ENCODE peak calls at places on chromosomes 5 and 9, in eight cellular contexts. One of them, this sample, is unnamed.

GRCh38 chr9:136335296-136336155 is 8.2 kb downstream of the GPSM1 start:
- DNase-seq in memory B cell: no peak
- DNase-seq in stimulated activated CD4-positive, alpha-beta T cell treated with anti-CD3 and anti-CD28 coated beads, Interleukin-1b, Interleukin-23, amount 100 ng/mL, for 4 hours: no peak
- DNase-seq in DMS153: no peak
- DNase-seq in IMR-90: no peak
- DNase-seq in HS-27A: no peak
- DNase-seq in stimulated activated CD8-positive, alpha-beta memory T cell treated with anti-CD3 and anti-CD28 coated beads, Interleukin-15, amount 100 ng/mL, for 24 hours: no peak
- DNase-seq in mucosa of descending colon: no peak
- DNase-seq in this sample: no peak

GRCh38 chr5:68405026-68405684 is 189.6 kb downstream of the PIK3R1 start:
- DNase-seq in stimulated activated CD4-positive, alpha-beta T cell treated with anti-CD3 and anti-CD28 coated beads, Interleukin-1b, Interleukin-23, amount 100 ng/mL, for 4 hours: no peak
- DNase-seq in stimulated activated CD8-positive, alpha-beta memory T cell treated with anti-CD3 and anti-CD28 coated beads, Interleukin-15, amount 100 ng/mL, for 24 hours: no peak
- DNase-seq in HS-27A: no peak
- DNase-seq in memory B cell: no peak
- DNase-seq in mucosa of descending colon: no peak
- DNase-seq in IMR-90: no peak
- DNase-seq in DMS153: no peak
- DNase-seq in this sample: no peak

GRCh38 chr5:52502591-52502990 is 285.1 kb upstream of the ITGA1 start:
- DNase-seq in memory B cell: no peak
- DNase-seq in stimulated activated CD4-positive, alpha-beta T cell treated with anti-CD3 and anti-CD28 coated beads, Interleukin-1b, Interleukin-23, amount 100 ng/mL, for 4 hours: no peak
- DNase-seq in mucosa of descending colon: no peak
- DNase-seq in HS-27A: no peak
- DNase-seq in DMS153: no peak
- DNase-seq in stimulated activated CD8-positive, alpha-beta memory T cell treated with anti-CD3 and anti-CD28 coated beads, Interleukin-15, amount 100 ng/mL, for 24 hours: no peak
- DNase-seq in IMR-90: no peak
- DNase-seq in this sample: no peak

GRCh38 chr9:89496645-89497044 is 1.3 kb downstream of the SEMA4D start:
- DNase-seq in IMR-90: no peak
- DNase-seq in HS-27A: no peak
- DNase-seq in stimulated activated CD8-positive, alpha-beta memory T cell treated with anti-CD3 and anti-CD28 coated beads, Interleukin-15, amount 100 ng/mL, for 24 hours: no peak
- DNase-seq in stimulated activated CD4-positive, alpha-beta T cell treated with anti-CD3 and anti-CD28 coated beads, Interleukin-1b, Interleukin-23, amount 100 ng/mL, for 4 hours: no peak
- DNase-seq in DMS153: no peak
- DNase-seq in memory B cell: no peak
- DNase-seq in mucosa of descending colon: peak
- DNase-seq in this sample: no peak

GRCh38 chr5:134133995-134134541 is 19.6 kb downstream of the TCF7 start:
- DNase-seq in stimulated activated CD8-positive, alpha-beta memory T cell treated with anti-CD3 and anti-CD28 coated beads, Interleukin-15, amount 100 ng/mL, for 24 hours: no peak
- DNase-seq in stimulated activated CD4-positive, alpha-beta T cell treated with anti-CD3 and anti-CD28 coated beads, Interleukin-1b, Interleukin-23, amount 100 ng/mL, for 4 hours: no peak
- DNase-seq in IMR-90: no peak
- DNase-seq in DMS153: no peak
- DNase-seq in memory B cell: no peak
- DNase-seq in HS-27A: no peak
- DNase-seq in mucosa of descending colon: peak
- DNase-seq in this sample: no peak

GRCh38 chr9:97555164-97555563 is 53.7 kb downstream of the TMOD1 start:
- DNase-seq in stimulated activated CD4-positive, alpha-beta T cell treated with anti-CD3 and anti-CD28 coated beads, Interleukin-1b, Interleukin-23, amount 100 ng/mL, for 4 hours: no peak
- DNase-seq in memory B cell: no peak
- DNase-seq in HS-27A: no peak
- DNase-seq in mucosa of descending colon: no peak
- DNase-seq in IMR-90: peak
- DNase-seq in DMS153: no peak
- DNase-seq in stimulated activated CD8-positive, alpha-beta memory T cell treated with anti-CD3 and anti-CD28 coated beads, Interleukin-15, amount 100 ng/mL, for 24 hours: no peak
- DNase-seq in this sample: no peak

GRCh38 chr5:140322751-140323731 is 20.1 kb upstream of the PFDN1 start:
- DNase-seq in DMS153: no peak
- DNase-seq in stimulated activated CD8-positive, alpha-beta memory T cell treated with anti-CD3 and anti-CD28 coated beads, Interleukin-15, amount 100 ng/mL, for 24 hours: no peak
- DNase-seq in stimulated activated CD4-positive, alpha-beta T cell treated with anti-CD3 and anti-CD28 coated beads, Interleukin-1b, Interleukin-23, amount 100 ng/mL, for 4 hours: no peak
- DNase-seq in memory B cell: no peak
- DNase-seq in mucosa of descending colon: no peak
- DNase-seq in IMR-90: peak
- DNase-seq in HS-27A: peak
- DNase-seq in this sample: peak

GRCh38 chr5:154058055-154059038 is 19.6 kb downstream of the MFAP3 start:
- DNase-seq in memory B cell: no peak
- DNase-seq in IMR-90: peak
- DNase-seq in mucosa of descending colon: no peak
- DNase-seq in stimulated activated CD4-positive, alpha-beta T cell treated with anti-CD3 and anti-CD28 coated beads, Interleukin-1b, Interleukin-23, amount 100 ng/mL, for 4 hours: no peak
- DNase-seq in HS-27A: no peak
- DNase-seq in stimulated activated CD8-positive, alpha-beta memory T cell treated with anti-CD3 and anti-CD28 coated beads, Interleukin-15, amount 100 ng/mL, for 24 hours: no peak
- DNase-seq in DMS153: peak
- DNase-seq in this sample: no peak

GRCh38 chr9:3433754-3434153 is 92.0 kb downstream of the RFX3 start:
- DNase-seq in memory B cell: no peak
- DNase-seq in DMS153: no peak
- DNase-seq in stimulated activated CD8-positive, alpha-beta memory T cell treated with anti-CD3 and anti-CD28 coated beads, Interleukin-15, amount 100 ng/mL, for 24 hours: no peak
- DNase-seq in HS-27A: no peak
- DNase-seq in mucosa of descending colon: no peak
- DNase-seq in IMR-90: no peak
- DNase-seq in stimulated activated CD4-positive, alpha-beta T cell treated with anti-CD3 and anti-CD28 coated beads, Interleukin-1b, Interleukin-23, amount 100 ng/mL, for 4 hours: no peak
- DNase-seq in this sample: no peak

GRCh38 chr9:34365282-34365681 is 11.4 kb downstream of the MYORG start:
- DNase-seq in HS-27A: no peak
- DNase-seq in memory B cell: no peak
- DNase-seq in stimulated activated CD4-positive, alpha-beta T cell treated with anti-CD3 and anti-CD28 coated beads, Interleukin-1b, Interleukin-23, amount 100 ng/mL, for 4 hours: no peak
- DNase-seq in mucosa of descending colon: no peak
- DNase-seq in stimulated activated CD8-positive, alpha-beta memory T cell treated with anti-CD3 and anti-CD28 coated beads, Interleukin-15, amount 100 ng/mL, for 24 hours: no peak
- DNase-seq in IMR-90: no peak
- DNase-seq in DMS153: no peak
- DNase-seq in this sample: no peak

GRCh38 chr9:79809931-79810330 is 238.2 kb downstream of the TLE4 start:
- DNase-seq in DMS153: no peak
- DNase-seq in stimulated activated CD4-positive, alpha-beta T cell treated with anti-CD3 and anti-CD28 coated beads, Interleukin-1b, Interleukin-23, amount 100 ng/mL, for 4 hours: no peak
- DNase-seq in stimulated activated CD8-positive, alpha-beta memory T cell treated with anti-CD3 and anti-CD28 coated beads, Interleukin-15, amount 100 ng/mL, for 24 hours: no peak
- DNase-seq in HS-27A: peak
- DNase-seq in IMR-90: peak
- DNase-seq in mucosa of descending colon: no peak
- DNase-seq in memory B cell: no peak
- DNase-seq in this sample: peak

GRCh38 chr5:150073086-150073625 is 13.2 kb downstream of the CSF1R start:
- DNase-seq in stimulated activated CD4-positive, alpha-beta T cell treated with anti-CD3 and anti-CD28 coated beads, Interleukin-1b, Interleukin-23, amount 100 ng/mL, for 4 hours: no peak
- DNase-seq in IMR-90: no peak
- DNase-seq in DMS153: no peak
- DNase-seq in mucosa of descending colon: peak
- DNase-seq in HS-27A: no peak
- DNase-seq in stimulated activated CD8-positive, alpha-beta memory T cell treated with anti-CD3 and anti-CD28 coated beads, Interleukin-15, amount 100 ng/mL, for 24 hours: no peak
- DNase-seq in memory B cell: no peak
- DNase-seq in this sample: no peak

GRCh38 chr5:172361566-172362238 is 78.1 kb upstream of the UBTD2 start:
- DNase-seq in mucosa of descending colon: no peak
- DNase-seq in DMS153: no peak
- DNase-seq in memory B cell: no peak
- DNase-seq in HS-27A: peak
- DNase-seq in stimulated activated CD4-positive, alpha-beta T cell treated with anti-CD3 and anti-CD28 coated beads, Interleukin-1b, Interleukin-23, amount 100 ng/mL, for 4 hours: no peak
- DNase-seq in IMR-90: peak
- DNase-seq in stimulated activated CD8-positive, alpha-beta memory T cell treated with anti-CD3 and anti-CD28 coated beads, Interleukin-15, amount 100 ng/mL, for 24 hours: no peak
- DNase-seq in this sample: peak

GRCh38 chr5:87127426-87127825 is 140.3 kb upstream of the RASA1 start:
- DNase-seq in DMS153: no peak
- DNase-seq in memory B cell: no peak
- DNase-seq in stimulated activated CD4-positive, alpha-beta T cell treated with anti-CD3 and anti-CD28 coated beads, Interleukin-1b, Interleukin-23, amount 100 ng/mL, for 4 hours: no peak
- DNase-seq in HS-27A: no peak
- DNase-seq in stimulated activated CD8-positive, alpha-beta memory T cell treated with anti-CD3 and anti-CD28 coated beads, Interleukin-15, amount 100 ng/mL, for 24 hours: no peak
- DNase-seq in IMR-90: peak
- DNase-seq in mucosa of descending colon: no peak
- DNase-seq in this sample: peak

GRCh38 chr5:90876366-90876765 is 317.8 kb downstream of the ADGRV1 start:
- DNase-seq in stimulated activated CD4-positive, alpha-beta T cell treated with anti-CD3 and anti-CD28 coated beads, Interleukin-1b, Interleukin-23, amount 100 ng/mL, for 4 hours: no peak
- DNase-seq in mucosa of descending colon: no peak
- DNase-seq in stimulated activated CD8-positive, alpha-beta memory T cell treated with anti-CD3 and anti-CD28 coated beads, Interleukin-15, amount 100 ng/mL, for 24 hours: no peak
- DNase-seq in IMR-90: no peak
- DNase-seq in memory B cell: no peak
- DNase-seq in HS-27A: no peak
- DNase-seq in DMS153: no peak
- DNase-seq in this sample: no peak

GRCh38 chr5:139492700-139493192 is 10.2 kb upstream of the STING1 start:
- DNase-seq in HS-27A: no peak
- DNase-seq in mucosa of descending colon: no peak
- DNase-seq in IMR-90: peak
- DNase-seq in stimulated activated CD8-positive, alpha-beta memory T cell treated with anti-CD3 and anti-CD28 coated beads, Interleukin-15, amount 100 ng/mL, for 24 hours: no peak
- DNase-seq in DMS153: no peak
- DNase-seq in stimulated activated CD4-positive, alpha-beta T cell treated with anti-CD3 and anti-CD28 coated beads, Interleukin-1b, Interleukin-23, amount 100 ng/mL, for 4 hours: no peak
- DNase-seq in memory B cell: no peak
- DNase-seq in this sample: peak

GRCh38 chr5:428754-429452 is 14.1 kb upstream of the EXOC3 start:
- DNase-seq in IMR-90: no peak
- DNase-seq in DMS153: no peak
- DNase-seq in memory B cell: no peak
- DNase-seq in stimulated activated CD4-positive, alpha-beta T cell treated with anti-CD3 and anti-CD28 coated beads, Interleukin-1b, Interleukin-23, amount 100 ng/mL, for 4 hours: no peak
- DNase-seq in stimulated activated CD8-positive, alpha-beta memory T cell treated with anti-CD3 and anti-CD28 coated beads, Interleukin-15, amount 100 ng/mL, for 24 hours: no peak
- DNase-seq in mucosa of descending colon: peak
- DNase-seq in HS-27A: no peak
- DNase-seq in this sample: no peak

GRCh38 chr9:89277454-89277853 is 33.5 kb upstream of the CKS2 start:
- DNase-seq in mucosa of descending colon: no peak
- DNase-seq in HS-27A: no peak
- DNase-seq in stimulated activated CD4-positive, alpha-beta T cell treated with anti-CD3 and anti-CD28 coated beads, Interleukin-1b, Interleukin-23, amount 100 ng/mL, for 4 hours: no peak
- DNase-seq in IMR-90: peak
- DNase-seq in DMS153: no peak
- DNase-seq in stimulated activated CD8-positive, alpha-beta memory T cell treated with anti-CD3 and anti-CD28 coated beads, Interleukin-15, amount 100 ng/mL, for 24 hours: no peak
- DNase-seq in memory B cell: no peak
- DNase-seq in this sample: no peak

GRCh38 chr9:91837982-91838731 is 111.9 kb downstream of the ROR2 start:
- DNase-seq in stimulated activated CD8-positive, alpha-beta memory T cell treated with anti-CD3 and anti-CD28 coated beads, Interleukin-15, amount 100 ng/mL, for 24 hours: no peak
- DNase-seq in HS-27A: no peak
- DNase-seq in mucosa of descending colon: peak
- DNase-seq in memory B cell: no peak
- DNase-seq in IMR-90: peak
- DNase-seq in DMS153: peak
- DNase-seq in stimulated activated CD4-positive, alpha-beta T cell treated with anti-CD3 and anti-CD28 coated beads, Interleukin-1b, Interleukin-23, amount 100 ng/mL, for 4 hours: no peak
- DNase-seq in this sample: no peak

GRCh38 chr5:176188506-176189193 is 49.6 kb upstream of the SIMC1 start:
- DNase-seq in DMS153: no peak
- DNase-seq in stimulated activated CD8-positive, alpha-beta memory T cell treated with anti-CD3 and anti-CD28 coated beads, Interleukin-15, amount 100 ng/mL, for 24 hours: no peak
- DNase-seq in IMR-90: no peak
- DNase-seq in stimulated activated CD4-positive, alpha-beta T cell treated with anti-CD3 and anti-CD28 coated beads, Interleukin-1b, Interleukin-23, amount 100 ng/mL, for 4 hours: no peak
- DNase-seq in memory B cell: no peak
- DNase-seq in HS-27A: no peak
- DNase-seq in mucosa of descending colon: no peak
- DNase-seq in this sample: no peak

GRCh38 chr9:76684213-76684612 is 80.0 kb upstream of the PCA3 start:
- DNase-seq in stimulated activated CD8-positive, alpha-beta memory T cell treated with anti-CD3 and anti-CD28 coated beads, Interleukin-15, amount 100 ng/mL, for 24 hours: no peak
- DNase-seq in DMS153: no peak
- DNase-seq in stimulated activated CD4-positive, alpha-beta T cell treated with anti-CD3 and anti-CD28 coated beads, Interleukin-1b, Interleukin-23, amount 100 ng/mL, for 4 hours: no peak
- DNase-seq in HS-27A: no peak
- DNase-seq in IMR-90: no peak
- DNase-seq in mucosa of descending colon: no peak
- DNase-seq in memory B cell: no peak
- DNase-seq in this sample: no peak

GRCh38 chr9:129241725-129242124 is 63.7 kb upstream of the IER5L start:
- DNase-seq in stimulated activated CD8-positive, alpha-beta memory T cell treated with anti-CD3 and anti-CD28 coated beads, Interleukin-15, amount 100 ng/mL, for 24 hours: no peak
- DNase-seq in IMR-90: no peak
- DNase-seq in stimulated activated CD4-positive, alpha-beta T cell treated with anti-CD3 and anti-CD28 coated beads, Interleukin-1b, Interleukin-23, amount 100 ng/mL, for 4 hours: no peak
- DNase-seq in mucosa of descending colon: peak
- DNase-seq in HS-27A: no peak
- DNase-seq in memory B cell: no peak
- DNase-seq in DMS153: no peak
- DNase-seq in this sample: no peak

This sample was measured in HFFc6.